ENCODE peak calls at places on chromosomes 11 and 22, in four cellular contexts. X is frontal cortex, Y is AG09319, H is T follicular helper cell. U is an unnamed sample.

GRCh38 chr22:20429254-20430100 is 8.1 kb downstream of the SCARF2 start:
- DNase-seq in X (peak), Y (no peak), H (peak), U (no peak)

GRCh38 chr22:50676211-50676636 is 3.6 kb downstream of the SHANK3 start:
- DNase-seq in X (peak), Y (no peak), H (no peak), U (no peak)

GRCh38 chr22:50146440-50147228 is 23.9 kb upstream of the PANX2 start:
- DNase-seq in X (peak), Y (no peak), H (no peak), U (no peak)

GRCh38 chr11:130088909-130089668 is 19.4 kb downstream of the APLP2 start:
- DNase-seq in X (no peak), Y (no peak), H (no peak), U (no peak)

GRCh38 chr22:30743257-30744020 is 48.8 kb downstream of the OSBP2 start:
- DNase-seq in X (no peak), Y (no peak), H (no peak), U (no peak)

GRCh38 chr11:115959098-115959497 is 454.9 kb upstream of the CADM1 start:
- DNase-seq in X (no peak), Y (no peak), H (no peak), U (no peak)

GRCh38 chr11:131356201-131356600 is 14.2 kb upstream of the NTM start:
- DNase-seq in X (no peak), Y (no peak), H (no peak), U (no peak)

GRCh38 chr11:96254087-96254486 is 88.9 kb downstream of the MAML2 start:
- DNase-seq in X (no peak), Y (no peak), H (no peak), U (no peak)

GRCh38 chr22:35838849-35839646 is 121.4 kb downstream of the APOL5 start:
- DNase-seq in X (no peak), Y (peak), H (no peak), U (no peak)

GRCh38 chr11:10917802-10918201 is 59.9 kb upstream of the ZBED5 start:
- DNase-seq in X (no peak), Y (no peak), H (no peak), U (no peak)

GRCh38 chr11:122737951-122738693 is 82.6 kb downstream of the UBASH3B start:
- DNase-seq in X (no peak), Y (no peak), H (no peak), U (no peak)

GRCh38 chr11:28999620-29000019 is 891.4 kb downstream of the METTL15 start:
- DNase-seq in X (no peak), Y (no peak), H (no peak), U (no peak)

GRCh38 chr11:96293583-96293982 is 49.4 kb downstream of the MAML2 start:
- DNase-seq in X (no peak), Y (no peak), H (no peak), U (no peak)

GRCh38 chr22:27835446-27835845 is 33.9 kb upstream of the MN1 start:
- DNase-seq in X (no peak), Y (no peak), H (no peak), U (no peak)

GRCh38 chr22:39658367-39658766 is 87.8 kb downstream of the CACNA1I start:
- DNase-seq in X (no peak), Y (no peak), H (peak), U (no peak)

GRCh38 chr11:73757598-73757997 is 3.3 kb downstream of the RAB6A start:
- DNase-seq in X (no peak), Y (no peak), H (no peak), U (no peak)

GRCh38 chr11:46554205-46555162 is 39.3 kb downstream of the AMBRA1 start:
- DNase-seq in X (no peak), Y (peak), H (no peak), U (no peak)

GRCh38 chr11:64713781-64714363 is 9.1 kb downstream of the NRXN2 start:
- DNase-seq in X (no peak), Y (no peak), H (no peak), U (no peak)

GRCh38 chr22:46993626-46994025 is 231.2 kb downstream of the TBC1D22A start:
- DNase-seq in X (no peak), Y (no peak), H (no peak), U (no peak)

GRCh38 chr11:119359365-119360229 is 13.1 kb upstream of the MFRP start:
- DNase-seq in X (no peak), Y (no peak), H (no peak), U (no peak)

GRCh38 chr11:130625907-130626306 is 177.5 kb downstream of the ADAMTS15 start:
- DNase-seq in X (no peak), Y (no peak), H (no peak), U (no peak)

GRCh38 chr11:62796281-62796680 is 4.5 kb upstream of the TMEM223 start:
- DNase-seq in X (no peak), Y (no peak), H (no peak), U (no peak)

GRCh38 chr11:46890665-46891064 is 27.7 kb downstream of the LRP4 start:
- DNase-seq in X (no peak), Y (no peak), H (no peak), U (no peak)

GRCh38 chr11:121967131-121967689 is 148.8 kb downstream of the BLID start:
- DNase-seq in X (no peak), Y (no peak), H (no peak), U (no peak)

GRCh38 chr22:46142548-46143490 is 7.5 kb upstream of the PPARA start:
- DNase-seq in X (no peak), Y (no peak), H (no peak), U (no peak)